ENCODE peak calls at places on chromosomes 1 and 21, in ten cellular contexts. One of them, this sample, is unnamed.

GRCh38 chr1:214075305-214076003 is 87.7 kb downstream of the PROX1 start:
- DNase-seq in HFF-Myc: no peak
- DNase-seq in fibroblast of mammary gland: no peak
- DNase-seq in cardiac fibroblast: no peak
- DNase-seq in CD8-positive, alpha-beta memory T cell: no peak
- DNase-seq in endodermal cell: no peak
- DNase-seq in lower leg skin: no peak
- DNase-seq in Caco-2: no peak
- DNase-seq in psoas muscle: no peak
- DNase-seq in brain microvascular endothelial cell: no peak
- DNase-seq in this sample: no peak

GRCh38 chr1:221025391-221026355 is 146.4 kb downstream of the HLX start:
- DNase-seq in HFF-Myc: no peak
- DNase-seq in fibroblast of mammary gland: peak; percentile 65
- DNase-seq in cardiac fibroblast: peak; percentile 74
- DNase-seq in CD8-positive, alpha-beta memory T cell: no peak
- DNase-seq in endodermal cell: no peak
- DNase-seq in lower leg skin: no peak
- DNase-seq in Caco-2: no peak
- DNase-seq in psoas muscle: no peak
- DNase-seq in brain microvascular endothelial cell: no peak
- DNase-seq in this sample: no peak

GRCh38 chr1:215475719-215476525 is 91.2 kb upstream of the KCTD3 start:
- DNase-seq in HFF-Myc: no peak
- DNase-seq in fibroblast of mammary gland: peak; percentile 90
- DNase-seq in cardiac fibroblast: peak; percentile 31
- DNase-seq in CD8-positive, alpha-beta memory T cell: no peak
- DNase-seq in endodermal cell: no peak
- DNase-seq in lower leg skin: no peak
- DNase-seq in Caco-2: no peak
- DNase-seq in psoas muscle: no peak
- DNase-seq in brain microvascular endothelial cell: no peak
- DNase-seq in this sample: no peak

GRCh38 chr1:237851209-237851845 is 39.4 kb downstream of the ZP4 start:
- DNase-seq in HFF-Myc: no peak
- DNase-seq in fibroblast of mammary gland: peak; percentile 61
- DNase-seq in cardiac fibroblast: peak; percentile 30
- DNase-seq in CD8-positive, alpha-beta memory T cell: no peak
- DNase-seq in endodermal cell: peak; percentile 87
- DNase-seq in lower leg skin: no peak
- DNase-seq in Caco-2: no peak
- DNase-seq in psoas muscle: peak; percentile 16
- DNase-seq in brain microvascular endothelial cell: peak; percentile 56
- DNase-seq in this sample: peak; percentile 39

GRCh38 chr1:55717111-55717510 is 501.9 kb upstream of the USP24 start:
- DNase-seq in HFF-Myc: no peak
- DNase-seq in fibroblast of mammary gland: peak; percentile 44
- DNase-seq in cardiac fibroblast: peak; percentile 47
- DNase-seq in CD8-positive, alpha-beta memory T cell: no peak
- DNase-seq in endodermal cell: no peak
- DNase-seq in lower leg skin: no peak
- DNase-seq in Caco-2: no peak
- DNase-seq in psoas muscle: no peak
- DNase-seq in brain microvascular endothelial cell: no peak
- DNase-seq in this sample: no peak

GRCh38 chr1:172380441-172381244 is 39.8 kb upstream of the C1orf105 start:
- DNase-seq in HFF-Myc: no peak
- DNase-seq in fibroblast of mammary gland: no peak
- DNase-seq in cardiac fibroblast: no peak
- DNase-seq in CD8-positive, alpha-beta memory T cell: peak; percentile 54
- DNase-seq in endodermal cell: no peak
- DNase-seq in lower leg skin: no peak
- DNase-seq in Caco-2: no peak
- DNase-seq in psoas muscle: no peak
- DNase-seq in brain microvascular endothelial cell: no peak
- DNase-seq in this sample: peak; percentile 76

GRCh38 chr1:118982281-118982680 is 5.9 kb downstream of the TBX15 start:
- DNase-seq in HFF-Myc: no peak
- DNase-seq in fibroblast of mammary gland: no peak
- DNase-seq in cardiac fibroblast: no peak
- DNase-seq in CD8-positive, alpha-beta memory T cell: no peak
- DNase-seq in endodermal cell: no peak
- DNase-seq in lower leg skin: no peak
- DNase-seq in Caco-2: no peak
- DNase-seq in psoas muscle: no peak
- DNase-seq in brain microvascular endothelial cell: no peak
- DNase-seq in this sample: no peak

GRCh38 chr21:14838400-14838799 is 226.4 kb downstream of the NRIP1 start:
- DNase-seq in HFF-Myc: no peak
- DNase-seq in fibroblast of mammary gland: no peak
- DNase-seq in cardiac fibroblast: no peak
- DNase-seq in CD8-positive, alpha-beta memory T cell: no peak
- DNase-seq in endodermal cell: no peak
- DNase-seq in lower leg skin: no peak
- DNase-seq in Caco-2: no peak
- DNase-seq in psoas muscle: no peak
- DNase-seq in brain microvascular endothelial cell: no peak
- DNase-seq in this sample: no peak

GRCh38 chr1:223628233-223628632 is 37.3 kb downstream of the CAPN8 start:
- DNase-seq in HFF-Myc: peak; percentile 25
- DNase-seq in fibroblast of mammary gland: peak; percentile 26
- DNase-seq in cardiac fibroblast: peak; percentile 31
- DNase-seq in CD8-positive, alpha-beta memory T cell: peak; percentile 13
- DNase-seq in endodermal cell: peak; percentile 87
- DNase-seq in lower leg skin: no peak
- DNase-seq in Caco-2: peak; percentile 62
- DNase-seq in psoas muscle: peak; percentile 42
- DNase-seq in brain microvascular endothelial cell: no peak
- DNase-seq in this sample: no peak

DNA sequence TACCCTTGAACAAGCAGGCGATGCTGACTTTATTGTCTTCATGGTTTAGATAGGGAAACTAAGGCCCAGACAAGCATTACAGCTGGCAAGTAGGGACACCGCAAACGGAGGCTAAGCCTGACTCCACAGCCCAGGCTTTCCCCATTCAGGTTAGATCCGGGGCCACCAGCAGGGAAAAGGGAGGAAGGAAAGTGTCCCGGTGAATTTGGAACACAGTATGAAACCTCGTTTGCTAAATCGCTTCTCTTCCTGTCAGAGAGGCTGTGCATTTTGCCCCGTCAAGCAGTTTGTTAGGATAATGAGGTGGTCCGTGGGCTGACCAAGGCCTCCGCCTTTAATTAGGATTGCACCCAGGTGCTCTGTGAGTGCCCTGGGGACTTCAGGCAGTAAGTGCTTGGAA is 233.8 kb downstream of the SDCCAG8 start:
- DNase-seq in HFF-Myc: no peak
- DNase-seq in fibroblast of mammary gland: no peak
- DNase-seq in cardiac fibroblast: no peak
- DNase-seq in CD8-positive, alpha-beta memory T cell: no peak
- DNase-seq in endodermal cell: no peak
- DNase-seq in lower leg skin: no peak
- DNase-seq in Caco-2: no peak
- DNase-seq in psoas muscle: no peak
- DNase-seq in brain microvascular endothelial cell: no peak
- DNase-seq in this sample: no peak
- H3K4me3 ChIP-seq in HFF-Myc: no peak overlapping the region
- H3K4me3 ChIP-seq in fibroblast of mammary gland: no peak overlapping the region
- H3K4me3 ChIP-seq in cardiac fibroblast: no peak overlapping the region
- H3K4me3 ChIP-seq in CD8-positive, alpha-beta memory T cell: no peak overlapping the region
- H3K4me3 ChIP-seq in endodermal cell: no peak overlapping the region
- H3K4me3 ChIP-seq in lower leg skin: no peak overlapping the region
- H3K4me3 ChIP-seq in Caco-2: no peak overlapping the region
- H3K4me3 ChIP-seq in psoas muscle: no peak overlapping the region
- H3K4me3 ChIP-seq in brain microvascular endothelial cell: no peak overlapping the region
- H3K4me3 ChIP-seq in this sample: no peak overlapping the region

GRCh38 chr1:156675271-156675708 is 1.9 kb downstream of the NES start:
- DNase-seq in HFF-Myc: no peak
- DNase-seq in fibroblast of mammary gland: peak; percentile 42
- DNase-seq in cardiac fibroblast: no peak
- DNase-seq in CD8-positive, alpha-beta memory T cell: no peak
- DNase-seq in endodermal cell: peak; percentile 63
- DNase-seq in lower leg skin: no peak
- DNase-seq in Caco-2: no peak
- DNase-seq in psoas muscle: no peak
- DNase-seq in brain microvascular endothelial cell: no peak
- DNase-seq in this sample: no peak

GRCh38 chr1:156676450-156676819 is 772 bp downstream of the NES start:
- DNase-seq in HFF-Myc: no peak
- DNase-seq in fibroblast of mammary gland: no peak
- DNase-seq in cardiac fibroblast: no peak
- DNase-seq in CD8-positive, alpha-beta memory T cell: no peak
- DNase-seq in endodermal cell: no peak
- DNase-seq in lower leg skin: no peak
- DNase-seq in Caco-2: no peak
- DNase-seq in psoas muscle: no peak
- DNase-seq in brain microvascular endothelial cell: no peak
- DNase-seq in this sample: no peak

GRCh38 chr1:156676820-156677615 is at the start of gene NES:
- DNase-seq in HFF-Myc: no peak
- DNase-seq in fibroblast of mammary gland: peak; percentile 50
- DNase-seq in cardiac fibroblast: peak; percentile 74
- DNase-seq in CD8-positive, alpha-beta memory T cell: no peak
- DNase-seq in endodermal cell: peak; percentile 96
- DNase-seq in lower leg skin: no peak
- DNase-seq in Caco-2: peak; percentile 87
- DNase-seq in psoas muscle: peak; percentile 81
- DNase-seq in brain microvascular endothelial cell: peak; percentile 34
- DNase-seq in this sample: no peak

GRCh38 chr1:156677616-156678596 is 699 bp upstream of the NES start:
- DNase-seq in HFF-Myc: no peak
- DNase-seq in fibroblast of mammary gland: peak; percentile 84
- DNase-seq in cardiac fibroblast: peak; percentile 91
- DNase-seq in CD8-positive, alpha-beta memory T cell: peak; percentile 38
- DNase-seq in endodermal cell: peak; percentile 87
- DNase-seq in lower leg skin: no peak
- DNase-seq in Caco-2: peak; percentile 79
- DNase-seq in psoas muscle: peak; percentile 78
- DNase-seq in brain microvascular endothelial cell: peak; percentile 65
- DNase-seq in this sample: peak; percentile 45

DNA sequence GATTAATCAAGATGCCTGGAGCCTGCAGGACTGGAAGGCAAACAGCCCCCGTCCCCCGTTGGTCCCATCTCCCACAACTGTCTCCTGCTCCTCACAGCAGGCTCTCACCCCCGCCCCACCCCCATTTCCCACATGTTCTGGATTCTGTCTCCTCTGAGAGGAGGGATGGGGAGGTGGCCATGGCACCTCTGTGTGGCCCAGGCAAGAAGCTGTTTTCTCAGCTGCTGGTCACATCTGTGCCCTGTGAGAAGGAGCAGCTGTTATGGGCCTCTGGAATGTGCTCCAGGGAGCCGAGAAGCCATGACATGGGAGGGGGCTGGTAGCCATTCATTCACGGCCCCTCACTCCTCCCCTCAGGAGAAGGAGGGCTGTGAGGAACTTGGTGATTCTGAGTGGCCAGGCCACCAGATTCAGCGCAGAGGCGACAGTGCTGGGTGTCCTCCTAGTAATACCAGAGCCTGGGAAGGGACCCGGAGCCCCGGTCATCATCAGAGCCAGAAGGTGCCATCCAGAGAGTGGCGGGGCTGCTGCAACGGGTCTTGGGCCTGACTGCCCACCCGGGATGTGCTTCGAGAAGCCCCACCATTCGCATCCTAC is 1.4 kb downstream of the NES start:
- DNase-seq in HFF-Myc: no peak
- DNase-seq in fibroblast of mammary gland: no peak
- DNase-seq in cardiac fibroblast: no peak
- DNase-seq in CD8-positive, alpha-beta memory T cell: no peak
- DNase-seq in endodermal cell: peak; percentile 85
- DNase-seq in lower leg skin: no peak
- DNase-seq in Caco-2: no peak
- DNase-seq in psoas muscle: peak; percentile 32
- DNase-seq in brain microvascular endothelial cell: no peak
- DNase-seq in this sample: no peak
- H3K4me3 ChIP-seq in HFF-Myc: peak overlapping the region; percentile 69
- H3K4me3 ChIP-seq in fibroblast of mammary gland: peak overlapping the region; percentile 50
- H3K4me3 ChIP-seq in cardiac fibroblast: peak overlapping the region; percentile 58
- H3K4me3 ChIP-seq in CD8-positive, alpha-beta memory T cell: no peak overlapping the region
- H3K4me3 ChIP-seq in endodermal cell: peak overlapping the region; percentile 81
- H3K4me3 ChIP-seq in lower leg skin: no peak overlapping the region
- H3K4me3 ChIP-seq in Caco-2: peak overlapping the region; percentile 69
- H3K4me3 ChIP-seq in psoas muscle: peak overlapping the region; percentile 74
- H3K4me3 ChIP-seq in brain microvascular endothelial cell: peak overlapping the region; percentile 53
- H3K4me3 ChIP-seq in this sample: no peak overlapping the region

GRCh38 chr1:3747522-3747848 is 4.8 kb upstream of the CCDC27 start:
- DNase-seq in HFF-Myc: no peak
- DNase-seq in fibroblast of mammary gland: no peak
- DNase-seq in cardiac fibroblast: no peak
- DNase-seq in CD8-positive, alpha-beta memory T cell: no peak
- DNase-seq in endodermal cell: no peak
- DNase-seq in lower leg skin: no peak
- DNase-seq in Caco-2: no peak
- DNase-seq in psoas muscle: no peak
- DNase-seq in brain microvascular endothelial cell: no peak
- DNase-seq in this sample: no peak

GRCh38 chr1:3746389-3746783 is 5.9 kb upstream of the CCDC27 start:
- DNase-seq in HFF-Myc: no peak
- DNase-seq in fibroblast of mammary gland: peak; percentile 6
- DNase-seq in cardiac fibroblast: no peak
- DNase-seq in CD8-positive, alpha-beta memory T cell: peak; percentile 15
- DNase-seq in endodermal cell: peak; percentile 80
- DNase-seq in lower leg skin: no peak
- DNase-seq in Caco-2: no peak
- DNase-seq in psoas muscle: no peak
- DNase-seq in brain microvascular endothelial cell: no peak
- DNase-seq in this sample: no peak

GRCh38 chr1:3746784-3747521 is 5.3 kb upstream of the CCDC27 start:
- DNase-seq in HFF-Myc: no peak
- DNase-seq in fibroblast of mammary gland: peak; percentile 66
- DNase-seq in cardiac fibroblast: peak; percentile 61
- DNase-seq in CD8-positive, alpha-beta memory T cell: peak; percentile 83
- DNase-seq in endodermal cell: peak; percentile 98
- DNase-seq in lower leg skin: peak; percentile 79
- DNase-seq in Caco-2: no peak
- DNase-seq in psoas muscle: peak; percentile 90
- DNase-seq in brain microvascular endothelial cell: peak; percentile 58
- DNase-seq in this sample: peak; percentile 57

GRCh38 chr1:3749512-3749911 is 2.7 kb upstream of the CCDC27 start:
- DNase-seq in HFF-Myc: no peak
- DNase-seq in fibroblast of mammary gland: no peak
- DNase-seq in cardiac fibroblast: no peak
- DNase-seq in CD8-positive, alpha-beta memory T cell: no peak
- DNase-seq in endodermal cell: no peak
- DNase-seq in lower leg skin: no peak
- DNase-seq in Caco-2: no peak
- DNase-seq in psoas muscle: no peak
- DNase-seq in brain microvascular endothelial cell: no peak
- DNase-seq in this sample: no peak

GRCh38 chr1:3747903-3748302 is 4.3 kb upstream of the CCDC27 start:
- DNase-seq in HFF-Myc: no peak
- DNase-seq in fibroblast of mammary gland: no peak
- DNase-seq in cardiac fibroblast: no peak
- DNase-seq in CD8-positive, alpha-beta memory T cell: no peak
- DNase-seq in endodermal cell: no peak
- DNase-seq in lower leg skin: no peak
- DNase-seq in Caco-2: no peak
- DNase-seq in psoas muscle: no peak
- DNase-seq in brain microvascular endothelial cell: no peak
- DNase-seq in this sample: no peak
- H3K4me3 ChIP-seq in HFF-Myc: peak overlapping the region; percentile 68
- H3K4me3 ChIP-seq in fibroblast of mammary gland: peak overlapping the region; percentile 64
- H3K4me3 ChIP-seq in cardiac fibroblast: peak overlapping the region; percentile 61
- H3K4me3 ChIP-seq in CD8-positive, alpha-beta memory T cell: peak overlapping the region; percentile 51
- H3K4me3 ChIP-seq in endodermal cell: no peak overlapping the region
- H3K4me3 ChIP-seq in lower leg skin: no peak overlapping the region
- H3K4me3 ChIP-seq in Caco-2: no peak overlapping the region
- H3K4me3 ChIP-seq in psoas muscle: peak overlapping the region; percentile 91
- H3K4me3 ChIP-seq in brain microvascular endothelial cell: no peak overlapping the region
- H3K4me3 ChIP-seq in this sample: peak overlapping the region; percentile 50

GRCh38 chr1:69403911-69404310 is 163.8 kb upstream of the LRRC7 start:
- DNase-seq in HFF-Myc: no peak
- DNase-seq in fibroblast of mammary gland: no peak
- DNase-seq in cardiac fibroblast: no peak
- DNase-seq in CD8-positive, alpha-beta memory T cell: no peak
- DNase-seq in endodermal cell: no peak
- DNase-seq in lower leg skin: no peak
- DNase-seq in Caco-2: no peak
- DNase-seq in psoas muscle: no peak
- DNase-seq in brain microvascular endothelial cell: peak; percentile 32
- DNase-seq in this sample: no peak
- H3K4me3 ChIP-seq in HFF-Myc: no peak overlapping the region
- H3K4me3 ChIP-seq in fibroblast of mammary gland: no peak overlapping the region
- H3K4me3 ChIP-seq in cardiac fibroblast: no peak overlapping the region
- H3K4me3 ChIP-seq in CD8-positive, alpha-beta memory T cell: no peak overlapping the region
- H3K4me3 ChIP-seq in endodermal cell: no peak overlapping the region
- H3K4me3 ChIP-seq in lower leg skin: no peak overlapping the region
- H3K4me3 ChIP-seq in Caco-2: no peak overlapping the region
- H3K4me3 ChIP-seq in psoas muscle: no peak overlapping the region
- H3K4me3 ChIP-seq in brain microvascular endothelial cell: no peak overlapping the region
- H3K4me3 ChIP-seq in this sample: no peak overlapping the region

This sample was measured in Jurkat, Clone E6-1.